ENCODE peak calls at places on chromosome 16, in five cellular contexts. V is A549, L is endothelial cell of umbilical vein, F is HepG2, C is K562. W is an unnamed sample.

GRCh38 chr16:30958164-30959083 is 870 bp downstream of the SETD1A start:
- DNase-seq in C (peak), L (peak), V (peak), F (peak), W (peak)

GRCh38 chr16:11658896-11659708 is 9.2 kb upstream of the SNN start:
- DNase-seq in L (no peak), V (no peak), F (no peak), C (no peak), W (no peak)

GRCh38 chr16:86490859-86491642 is 19.3 kb upstream of the FOXF1 start:
- DNase-seq in V (no peak), C (no peak), F (no peak), L (no peak), W (no peak)

GRCh38 chr16:17476414-17477259 is 5.9 kb upstream of the XYLT1 start:
- DNase-seq in F (peak), C (no peak), L (peak), V (peak), W (peak)

GRCh38 chr16:50495673-50496072 is 52.5 kb upstream of the NKD1 start:
- DNase-seq in L (no peak), C (no peak), V (no peak), F (no peak), W (no peak)

GRCh38 chr16:56910654-56911539 is 21.0 kb upstream of the HERPUD1 start:
- DNase-seq in V (no peak), L (no peak), C (no peak), F (no peak), W (peak)

GRCh38 chr16:82658796-82659195 is 32.0 kb downstream of the CDH13 start:
- DNase-seq in F (no peak), V (no peak), C (no peak), L (no peak), W (no peak)

GRCh38 chr16:75130150-75130771 is 13.7 kb upstream of the LDHD start:
- DNase-seq in F (peak), C (no peak), V (no peak), L (no peak), W (peak)

GRCh38 chr16:53059672-53060071 is 4.9 kb downstream of the CHD9 start:
- DNase-seq in L (no peak), C (no peak), V (no peak), F (no peak), W (no peak)

GRCh38 chr16:88690341-88691128 is 4.2 kb upstream of the SNAI3 start:
- DNase-seq in V (no peak), L (no peak), F (no peak), C (no peak), W (no peak)

GRCh38 chr16:57752581-57753447 is 17.2 kb downstream of the KATNB1 start:
- DNase-seq in V (no peak), L (no peak), F (no peak), C (no peak), W (no peak)

GRCh38 chr16:4852221-4852872 is 5.1 kb downstream of the UBN1 start:
- DNase-seq in C (peak), F (no peak), V (peak), L (peak), W (peak)
- TF ChIP-seq MYC in C (no peak), F (no peak), V (no peak), L (no peak), W (no peak)

DNA sequence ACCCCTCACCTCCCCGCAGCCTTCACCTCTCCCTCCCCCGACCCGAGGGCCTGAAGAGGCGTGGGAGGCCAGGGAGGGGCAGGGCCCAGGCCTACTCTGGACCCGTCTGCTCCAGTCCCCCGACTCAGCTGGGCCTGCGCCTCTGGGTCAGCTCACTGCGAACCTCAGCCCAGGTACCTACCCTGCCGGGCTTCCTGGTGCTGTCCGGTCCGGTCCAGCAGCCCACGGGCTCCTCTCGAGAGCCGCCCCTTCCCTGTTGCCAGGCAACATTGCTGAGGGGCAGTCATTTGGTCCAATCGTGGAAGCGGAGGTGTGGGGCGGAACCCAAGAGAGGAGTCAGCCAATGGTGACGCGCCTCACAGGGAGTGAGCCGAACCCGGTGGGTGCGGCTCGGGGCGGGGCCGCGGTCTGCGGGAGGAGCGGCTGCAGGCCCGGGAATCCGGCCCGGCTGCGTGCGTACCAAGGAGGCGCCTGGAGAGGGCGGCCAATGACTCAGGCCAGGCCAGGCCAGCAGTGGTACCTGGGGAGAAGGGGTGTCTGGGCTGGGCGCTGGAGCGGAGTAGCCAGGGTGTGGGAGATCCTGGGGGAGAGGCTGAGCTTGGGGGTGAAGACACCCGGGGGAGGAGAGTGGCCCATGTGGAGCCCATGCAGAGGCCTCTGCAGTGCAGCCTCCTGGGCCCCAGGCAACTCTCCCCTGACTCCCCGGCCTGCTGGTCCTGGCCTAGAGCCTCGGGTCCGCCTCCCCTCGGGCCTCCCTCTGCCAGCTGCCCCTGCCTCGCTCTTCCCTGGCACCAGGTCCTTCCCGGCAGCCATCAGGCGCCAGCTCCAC is at the start of gene MEAK7:
- DNase-seq in V (peak), C (peak), F (peak), L (peak), W (peak)
- TF ChIP-seq POLR2A in V (peak), C (peak), F (peak), L (no peak), W (peak)

GRCh38 chr16:12999368-12999767 is 98.0 kb downstream of the SHISA9 start:
- DNase-seq in F (no peak), V (no peak), C (no peak), L (no peak), W (no peak)
- TF ChIP-seq MYC in F (no peak), V (no peak), C (no peak), L (no peak), W (no peak)

DNA sequence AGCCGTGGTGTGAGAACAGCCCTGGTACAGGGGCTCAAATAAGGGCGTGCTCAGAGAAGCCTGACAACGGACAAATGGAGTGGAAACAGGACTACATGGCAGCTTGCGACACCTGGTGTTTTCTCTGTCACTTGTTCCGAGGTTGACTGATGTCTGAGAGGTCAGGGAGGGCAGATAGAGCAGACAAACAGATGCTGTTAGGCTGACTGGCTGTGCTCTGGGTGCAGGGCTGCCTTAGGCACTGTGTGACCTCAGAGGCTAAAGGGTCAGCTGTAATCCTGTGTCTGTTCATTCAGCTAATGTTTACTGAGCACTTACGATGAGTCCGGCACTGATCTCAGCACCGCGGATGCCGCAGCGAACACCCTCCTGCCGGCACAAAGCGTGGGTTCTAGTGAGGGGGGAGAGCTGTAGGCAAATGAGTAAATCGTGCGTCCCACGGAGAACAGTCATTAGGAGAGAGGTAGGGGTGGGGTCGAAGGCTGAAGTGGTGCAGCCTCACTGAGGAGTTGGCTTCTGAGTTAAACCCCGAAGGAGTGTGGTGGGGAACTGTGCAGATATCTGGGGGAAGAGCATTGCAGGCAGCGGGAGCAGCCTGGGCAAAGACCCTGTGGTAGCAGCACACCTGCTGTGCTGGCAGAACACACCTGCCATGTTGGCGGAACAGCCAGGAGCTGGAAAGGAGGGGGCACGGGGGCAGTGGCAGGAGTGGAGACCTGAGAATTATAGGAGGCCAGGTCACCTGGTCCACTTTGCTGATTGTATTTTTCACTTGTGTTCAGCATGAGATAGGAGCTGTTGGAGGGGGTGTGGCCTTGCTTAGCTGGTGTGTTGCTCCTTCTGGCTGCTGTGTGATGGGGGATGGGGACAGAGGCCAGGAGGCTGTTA is 35.0 kb downstream of the GPT2 start:
- DNase-seq in C (peak), V (no peak), L (no peak), F (peak), W (no peak)
- TF ChIP-seq POLR2A in C (no peak), V (no peak), L (no peak), F (no peak), W (no peak)

GRCh38 chr16:14354561-14355351 is 275.3 kb downstream of the PARN start:
- DNase-seq in F (no peak), V (peak), L (no peak), C (no peak), W (peak)
- TF ChIP-seq MYC in F (no peak), V (no peak), L (no peak), C (no peak), W (no peak)

DNA sequence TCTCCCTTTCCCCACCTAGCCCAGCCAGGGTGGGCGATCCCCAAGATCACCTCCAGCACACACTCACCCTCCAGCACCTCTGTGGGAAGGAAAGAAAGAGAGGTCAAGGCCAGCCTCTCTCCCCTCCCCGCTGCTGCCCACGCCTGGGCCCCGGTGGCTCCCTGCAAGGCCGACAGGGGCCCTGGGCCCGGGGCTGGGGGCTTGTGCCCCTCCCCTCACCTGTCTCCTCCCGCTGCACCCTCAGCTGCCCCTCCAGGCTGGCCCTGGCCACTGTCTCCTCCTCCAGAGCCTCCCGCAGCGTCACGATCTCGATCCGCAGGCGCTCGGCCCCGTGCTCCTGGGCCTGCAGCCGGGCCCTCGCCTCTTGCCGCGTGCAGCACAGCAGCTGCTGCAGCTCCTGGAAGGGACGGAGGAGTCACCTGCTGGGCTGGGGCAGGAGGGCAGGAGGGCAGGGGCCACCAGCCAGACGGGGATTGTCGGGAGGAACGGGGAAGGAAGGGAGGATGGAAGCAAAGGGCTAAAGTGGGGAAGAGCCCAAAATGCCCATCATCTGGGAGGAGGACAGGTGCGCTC is 19.2 kb downstream of the RABEP2 start:
- DNase-seq in L (no peak), V (no peak), C (no peak), F (no peak), W (no peak)
- TF ChIP-seq POLR2A in L (no peak), V (no peak), C (no peak), F (no peak), W (no peak)

W was measured in NB4.